ENCODE peak calls at places on chromosome 2, in nine cellular contexts. A, Z, N, D, C, B, V, X and T are unnamed samples.
A peak's percentile ranks its signal among the peaks of the same experiment; 100 is the strongest.

GRCh38 chr2:181586569-181587076 is 70.3 kb downstream of the CERKL start:
- DNase-seq in A (no peak), Z (no peak), N (no peak), D (no peak), C (no peak), B (no peak), V (no peak), X (no peak), T (no peak)

GRCh38 chr2:233130024-233130423 is 69.9 kb downstream of the INPP5D start:
- DNase-seq in A (no peak), Z (no peak), N (no peak), D (no peak), C (no peak), B (no peak), V (no peak), X (no peak), T (no peak)

GRCh38 chr2:207926133-207927076 is 98.9 kb downstream of the PLEKHM3 start:
- DNase-seq in A (no peak), Z (no peak), N (peak; percentile 48), D (no peak), C (peak; percentile 23), B (no peak), V (no peak), X (no peak), T (no peak)

GRCh38 chr2:204027105-204027504 is 90.5 kb downstream of the ICOS start:
- DNase-seq in A (no peak), Z (no peak), N (no peak), D (no peak), C (no peak), B (peak; percentile 8), V (no peak), X (no peak), T (no peak)

GRCh38 chr2:878245-878930 is 72.3 kb upstream of the SNTG2 start:
- DNase-seq in A (no peak), Z (peak; percentile 3), N (no peak), D (no peak), C (no peak), B (no peak), V (peak; percentile 33), X (no peak), T (no peak)

GRCh38 chr2:6828299-6828584 is 37.5 kb downstream of the CMPK2 start:
- DNase-seq in A (no peak), Z (no peak), N (no peak), D (no peak), C (no peak), B (peak; percentile 47), V (no peak), X (no peak), T (no peak)

GRCh38 chr2:232771870-232772269 is 4.5 kb downstream of the KCNJ13 start:
- DNase-seq in A (no peak), Z (no peak), N (no peak), D (no peak), C (no peak), B (no peak), V (no peak), X (no peak), T (no peak)

GRCh38 chr2:137881711-137882110 is 82.6 kb upstream of the HNMT start:
- DNase-seq in A (no peak), Z (no peak), N (no peak), D (no peak), C (no peak), B (no peak), V (no peak), X (no peak), T (no peak)

GRCh38 chr2:229431331-229431954 is 160.4 kb upstream of the PID1 start:
- DNase-seq in A (no peak), Z (no peak), N (no peak), D (no peak), C (no peak), B (peak; percentile 65), V (no peak), X (no peak), T (no peak)

GRCh38 chr2:11873766-11874165 is 127.3 kb downstream of the LPIN1 start:
- DNase-seq in A (no peak), Z (no peak), N (no peak), D (no peak), C (peak; percentile 7), B (no peak), V (no peak), X (no peak), T (no peak)

GRCh38 chr2:223238301-223238700 is 186.3 kb downstream of the KCNE4 start:
- DNase-seq in A (no peak), Z (no peak), N (no peak), D (no peak), C (no peak), B (no peak), V (no peak), X (no peak), T (no peak)

GRCh38 chr2:23697256-23697655 is 229.7 kb downstream of the ATAD2B start:
- DNase-seq in A (no peak), Z (no peak), N (no peak), D (no peak), C (no peak), B (no peak), V (no peak), X (no peak), T (no peak)

GRCh38 chr2:28247747-28248146 is 144.9 kb upstream of the FOSL2 start:
- DNase-seq in A (no peak), Z (no peak), N (no peak), D (no peak), C (no peak), B (no peak), V (no peak), X (no peak), T (no peak)
- TF ChIP-seq CTCF in A (no peak), Z (no peak), N (no peak), D (no peak), C (no peak), B (no peak), V (no peak), X (no peak), T (no peak)

GRCh38 chr2:42923632-42924425 is 131.4 kb upstream of the HAAO start:
- DNase-seq in A (no peak), Z (no peak), N (no peak), D (no peak), C (no peak), B (no peak), V (no peak), X (no peak), T (no peak)
- TF ChIP-seq CTCF in A (no peak), Z (no peak), N (no peak), D (no peak), C (no peak), B (no peak), V (no peak), X (no peak), T (peak; percentile 8)

GRCh38 chr2:21072477-21073242 is 28.8 kb upstream of the APOB start:
- DNase-seq in A (no peak), Z (no peak), N (no peak), D (no peak), C (no peak), B (no peak), V (no peak), X (no peak), T (no peak)
- TF ChIP-seq CTCF in A (no peak), Z (no peak), N (no peak), D (no peak), C (no peak), B (no peak), V (no peak), X (no peak), T (no peak)

DNA sequence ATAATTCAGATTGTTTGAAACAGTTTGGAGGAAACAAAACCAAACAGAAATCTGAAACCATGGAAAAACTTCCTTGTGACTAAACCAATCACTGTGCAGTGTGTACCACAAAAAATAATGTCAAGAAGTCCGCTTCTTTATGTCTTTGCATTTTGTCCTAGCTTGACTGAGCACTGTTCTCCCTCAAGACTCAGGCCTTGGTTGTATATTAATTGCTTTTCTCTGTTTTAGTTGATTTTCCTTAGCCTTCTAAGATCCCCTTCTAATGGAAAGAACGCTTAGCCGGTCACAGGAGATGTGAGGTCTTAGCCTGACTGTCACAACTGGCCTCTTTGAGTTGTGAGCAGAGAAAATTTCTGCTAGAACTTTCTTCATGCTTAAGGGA is 56.6 kb downstream of the LCLAT1 start:
- DNase-seq in A (no peak), Z (no peak), N (no peak), D (no peak), C (no peak), B (no peak), V (no peak), X (no peak), T (no peak)
- TF ChIP-seq CTCF in A (no peak), Z (no peak), N (no peak), D (no peak), C (no peak), B (no peak), V (no peak), X (peak; percentile 3), T (no peak)

DNA sequence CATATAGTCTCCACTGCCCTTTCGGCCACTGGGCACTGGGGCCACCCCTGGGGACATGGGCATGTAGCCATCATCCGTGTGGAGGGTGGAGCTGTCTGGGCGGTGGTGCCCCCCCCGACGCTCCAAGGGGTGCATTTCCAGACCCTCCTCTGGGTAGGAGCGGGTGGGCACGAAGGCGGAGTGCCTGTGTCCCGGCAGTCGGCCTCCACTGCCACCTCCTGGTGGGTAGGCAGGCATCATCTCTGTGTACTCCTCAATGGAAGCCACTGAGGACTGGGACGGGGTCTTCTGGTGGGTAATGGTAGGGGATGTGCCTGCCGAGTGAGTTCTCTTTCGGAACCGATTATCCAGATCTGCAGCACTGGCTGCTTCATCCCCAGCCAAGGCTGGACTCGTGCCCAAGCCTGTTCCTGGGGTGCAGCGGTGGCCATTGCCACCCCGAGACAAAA is 2.8 kb downstream of the IRS1 start:
- DNase-seq in A (no peak), Z (no peak), N (peak; percentile 82), D (peak; percentile 21), C (peak; percentile 27), B (no peak), V (no peak), X (no peak), T (no peak)
- TF ChIP-seq CTCF in A (no peak), Z (peak; percentile 31), N (peak; percentile 67), D (no peak), C (no peak), B (peak; percentile 66), V (no peak), X (peak; percentile 53), T (peak; percentile 8)